ENCODE peak calls at places on chromosome 16, in four cellular contexts. One of them, this sample, is unnamed.

GRCh38 chr16:85167589-85168537 is 55.6 kb upstream of the CIBAR2 start:
- DNase-seq in uterus: no peak
- DNase-seq in breast epithelium: no peak
- DNase-seq in A549: peak; percentile 46
- DNase-seq in this sample: no peak

GRCh38 chr16:78689031-78689430 is 589.6 kb downstream of the WWOX start:
- DNase-seq in uterus: peak; percentile 62
- DNase-seq in breast epithelium: no peak
- DNase-seq in A549: no peak
- DNase-seq in this sample: no peak

GRCh38 chr16:23434380-23434779 is 18.6 kb downstream of the COG7 start:
- DNase-seq in uterus: no peak
- DNase-seq in breast epithelium: no peak
- DNase-seq in A549: peak; percentile 82
- DNase-seq in this sample: peak; percentile 88

GRCh38 chr16:58044266-58045019 is 18.9 kb downstream of the MMP15 start:
- DNase-seq in uterus: no peak
- DNase-seq in breast epithelium: no peak
- DNase-seq in A549: no peak
- DNase-seq in this sample: no peak

GRCh38 chr16:70656712-70657263 is 10.4 kb downstream of the IL34 start:
- DNase-seq in uterus: no peak
- DNase-seq in breast epithelium: no peak
- DNase-seq in A549: no peak
- DNase-seq in this sample: no peak

GRCh38 chr16:85173077-85173980 is 61.1 kb upstream of the CIBAR2 start:
- DNase-seq in uterus: no peak
- DNase-seq in breast epithelium: no peak
- DNase-seq in A549: peak; percentile 67
- DNase-seq in this sample: no peak

GRCh38 chr16:31480851-31481250 is 2.1 kb upstream of the SLC5A2 start:
- DNase-seq in uterus: peak; percentile 59
- DNase-seq in breast epithelium: no peak
- DNase-seq in A549: no peak
- DNase-seq in this sample: peak; percentile 74

GRCh38 chr16:81266680-81267095 is 28.2 kb downstream of the BCO1 start:
- DNase-seq in uterus: no peak
- DNase-seq in breast epithelium: no peak
- DNase-seq in A549: no peak
- DNase-seq in this sample: no peak

GRCh38 chr16:85126731-85127662 is 14.7 kb upstream of the CIBAR2 start:
- DNase-seq in uterus: peak; percentile 72
- DNase-seq in breast epithelium: no peak
- DNase-seq in A549: no peak
- DNase-seq in this sample: no peak

GRCh38 chr16:21104124-21104860 is 46.4 kb downstream of the DNAH3 start:
- DNase-seq in uterus: no peak
- DNase-seq in breast epithelium: no peak
- DNase-seq in A549: no peak
- DNase-seq in this sample: no peak

GRCh38 chr16:26889751-26890150 is 177.0 kb upstream of the C16orf82 start:
- DNase-seq in uterus: no peak
- DNase-seq in breast epithelium: no peak
- DNase-seq in A549: no peak
- DNase-seq in this sample: no peak

GRCh38 chr16:10883004-10883403 is 6.0 kb downstream of the CIITA start:
- DNase-seq in uterus: no peak
- DNase-seq in breast epithelium: no peak
- DNase-seq in A549: no peak
- DNase-seq in this sample: no peak

GRCh38 chr16:14070877-14071575 is at the start of gene MRTFB:
- DNase-seq in uterus: peak; percentile 66
- DNase-seq in breast epithelium: peak; percentile 78
- DNase-seq in A549: peak; percentile 74
- DNase-seq in this sample: peak; percentile 81

GRCh38 chr16:86383488-86384262 is 126.7 kb upstream of the FOXF1 start:
- DNase-seq in uterus: peak; percentile 34
- DNase-seq in breast epithelium: no peak
- DNase-seq in A549: peak; percentile 60
- DNase-seq in this sample: no peak

GRCh38 chr16:67528870-67529638 is 425 bp downstream of the RIPOR1 start:
- DNase-seq in uterus: peak; percentile 39
- DNase-seq in breast epithelium: no peak
- DNase-seq in A549: peak; percentile 49
- DNase-seq in this sample: peak; percentile 65

GRCh38 chr16:57347858-57348257 is 10.7 kb upstream of the CCL22 start:
- DNase-seq in uterus: no peak
- DNase-seq in breast epithelium: no peak
- DNase-seq in A549: no peak
- DNase-seq in this sample: no peak

GRCh38 chr16:75789237-75789636 is 62.9 kb upstream of the CPHXL start:
- DNase-seq in uterus: no peak
- DNase-seq in breast epithelium: no peak
- DNase-seq in A549: peak; percentile 47
- DNase-seq in this sample: peak; percentile 70

GRCh38 chr16:85955566-85955965 is 56.6 kb downstream of the IRF8 start:
- DNase-seq in uterus: no peak
- DNase-seq in breast epithelium: no peak
- DNase-seq in A549: no peak
- DNase-seq in this sample: no peak

GRCh38 chr16:56202036-56202435 is 10.7 kb downstream of the GNAO1 start:
- DNase-seq in uterus: no peak
- DNase-seq in breast epithelium: no peak
- DNase-seq in A549: no peak
- DNase-seq in this sample: no peak

GRCh38 chr16:46885960-46886763 is 2.0 kb downstream of the GPT2 start:
- DNase-seq in uterus: no peak
- DNase-seq in breast epithelium: no peak
- DNase-seq in A549: no peak
- DNase-seq in this sample: no peak

GRCh38 chr16:49484454-49484853 is 110.8 kb downstream of the C16orf78 start:
- DNase-seq in uterus: peak; percentile 75
- DNase-seq in breast epithelium: peak; percentile 58
- DNase-seq in A549: no peak
- DNase-seq in this sample: peak; percentile 12

GRCh38 chr16:10114411-10114810 is 67.8 kb downstream of the GRIN2A start:
- DNase-seq in uterus: peak; percentile 53
- DNase-seq in breast epithelium: no peak
- DNase-seq in A549: no peak
- DNase-seq in this sample: no peak

DNA sequence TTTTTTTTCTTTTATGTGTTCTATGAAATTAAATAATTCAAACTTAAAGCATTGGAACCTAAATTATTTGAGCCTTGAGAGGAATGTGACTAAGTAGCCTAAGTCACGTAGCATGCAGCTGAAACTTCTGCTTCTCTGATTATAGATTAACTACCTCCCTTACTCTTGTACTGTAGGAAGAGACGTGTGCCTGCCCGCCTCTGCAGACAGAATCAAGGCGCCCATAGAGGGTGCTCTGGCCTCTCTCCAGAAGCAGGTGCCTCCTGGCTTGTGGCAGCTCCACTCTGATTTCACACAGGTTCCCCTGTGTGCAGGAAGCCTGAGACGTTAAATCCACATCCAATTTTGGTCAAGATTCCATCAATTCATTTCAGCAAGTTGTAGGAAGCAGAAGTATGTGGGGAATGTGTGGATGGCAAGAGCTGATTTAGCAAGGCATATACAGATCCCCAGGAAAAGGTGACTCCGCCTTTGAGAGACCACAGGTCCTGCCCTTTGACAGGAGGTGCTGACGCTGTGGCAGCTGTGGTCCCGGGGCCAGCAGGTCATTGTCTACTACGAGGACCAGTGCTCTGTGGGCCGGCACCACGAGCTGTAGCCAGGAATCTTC is 1418.8 kb downstream of the CDH11 start:
- DNase-seq in uterus: no peak
- DNase-seq in breast epithelium: no peak
- DNase-seq in A549: no peak
- DNase-seq in this sample: no peak
- TF ChIP-seq POLR2A in uterus: no peak
- TF ChIP-seq POLR2A in breast epithelium: no peak
- TF ChIP-seq POLR2A in A549: no peak
- TF ChIP-seq POLR2A in this sample: no peak

GRCh38 chr16:17416461-17417221 is 54.1 kb downstream of the XYLT1 start:
- DNase-seq in uterus: no peak
- DNase-seq in breast epithelium: no peak
- DNase-seq in A549: no peak
- DNase-seq in this sample: no peak
- TF ChIP-seq POLR2A in uterus: no peak
- TF ChIP-seq POLR2A in breast epithelium: no peak
- TF ChIP-seq POLR2A in A549: no peak
- TF ChIP-seq POLR2A in this sample: no peak

DNA sequence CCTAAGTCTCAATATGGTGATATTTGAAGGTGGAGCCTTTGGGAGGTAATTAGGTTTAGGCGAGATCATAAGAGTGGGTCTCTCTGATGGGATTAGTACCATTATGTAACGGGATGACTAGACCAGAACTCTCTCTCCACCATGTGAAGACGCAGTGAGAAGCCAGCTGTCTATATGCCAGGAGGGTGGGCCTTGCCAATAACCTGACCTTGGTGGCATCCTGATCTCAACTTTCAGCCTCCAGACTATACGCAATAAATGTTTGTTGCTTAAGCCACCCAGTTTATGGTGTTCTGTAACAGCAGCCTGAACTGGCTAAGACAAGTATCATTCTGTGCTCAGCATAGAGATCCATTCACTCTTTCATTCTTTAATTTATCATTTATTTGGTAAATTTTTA is 167.2 kb upstream of the CDH11 start:
- DNase-seq in uterus: no peak
- DNase-seq in breast epithelium: no peak
- DNase-seq in A549: no peak
- DNase-seq in this sample: no peak
- TF ChIP-seq POLR2A in uterus: no peak
- TF ChIP-seq POLR2A in breast epithelium: no peak
- TF ChIP-seq POLR2A in A549: no peak
- TF ChIP-seq POLR2A in this sample: no peak

DNA sequence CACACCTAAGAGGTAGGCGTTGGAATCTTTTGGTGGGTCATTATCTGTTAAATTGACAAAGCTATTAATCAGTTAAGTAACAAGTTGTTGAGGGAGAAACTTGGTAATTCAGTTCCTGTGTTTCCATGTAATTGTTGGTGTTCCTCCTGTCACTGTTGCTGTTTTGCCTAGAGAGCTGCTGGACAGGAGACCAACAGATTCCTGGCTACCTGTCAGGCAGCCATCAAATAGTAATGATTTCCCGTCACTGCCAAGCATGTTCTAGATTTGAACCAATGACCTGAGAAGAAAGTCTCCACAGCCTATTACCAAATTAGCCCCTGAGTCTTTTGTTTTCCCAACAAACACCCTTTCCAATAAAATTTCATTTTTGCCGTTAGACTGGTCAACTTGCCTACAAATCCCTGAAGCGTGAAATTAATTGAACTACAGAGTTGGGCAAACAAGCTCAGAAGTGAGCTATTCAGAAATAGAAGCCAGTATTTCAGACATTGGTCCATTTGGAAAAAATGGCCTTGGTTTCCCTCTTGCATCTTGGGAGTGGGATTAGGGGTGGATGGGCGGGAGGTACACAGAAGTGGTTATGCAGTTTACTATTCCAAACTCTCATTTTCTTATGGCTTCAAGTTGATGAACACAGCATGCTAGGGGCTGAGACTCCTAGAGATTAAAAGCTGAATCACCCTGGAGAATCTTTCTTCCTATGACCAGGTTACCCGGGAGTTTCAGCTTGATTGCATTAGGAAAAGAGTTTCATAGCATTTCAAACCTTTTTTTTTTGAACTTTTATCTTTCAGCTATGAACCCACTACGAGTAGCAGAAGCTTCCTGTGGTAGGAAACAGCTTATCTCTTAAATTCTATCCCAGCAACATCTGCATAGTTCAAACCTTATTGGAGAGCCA is 262.8 kb upstream of the MAF start:
- DNase-seq in uterus: no peak
- DNase-seq in breast epithelium: no peak
- DNase-seq in A549: no peak
- DNase-seq in this sample: no peak
- TF ChIP-seq POLR2A in uterus: no peak
- TF ChIP-seq POLR2A in breast epithelium: no peak
- TF ChIP-seq POLR2A in A549: no peak
- TF ChIP-seq POLR2A in this sample: no peak

GRCh38 chr16:71540-72341 is 690 bp downstream of the RHBDF1 start:
- DNase-seq in uterus: peak; percentile 84
- DNase-seq in breast epithelium: peak; percentile 90
- DNase-seq in A549: peak; percentile 81
- DNase-seq in this sample: no peak
- TF ChIP-seq POLR2A in uterus: no peak
- TF ChIP-seq POLR2A in breast epithelium: peak; percentile 63
- TF ChIP-seq POLR2A in A549: no peak
- TF ChIP-seq POLR2A in this sample: no peak

GRCh38 chr16:19830902-19831555 is 53.6 kb downstream of the GPRC5B start:
- DNase-seq in uterus: no peak
- DNase-seq in breast epithelium: no peak
- DNase-seq in A549: no peak
- DNase-seq in this sample: no peak
- TF ChIP-seq POLR2A in uterus: no peak
- TF ChIP-seq POLR2A in breast epithelium: no peak
- TF ChIP-seq POLR2A in A549: no peak
- TF ChIP-seq POLR2A in this sample: no peak

This sample was measured in erythroblast.